ENCODE peak calls at places on chromosomes 2 and 18, in seven cellular contexts. U is stomach, R is HepG2, K is suprapubic skin, N is transverse colon, E is GM12891, X is GM12878. F is an unnamed sample.

GRCh38 chr2:38076250-38076709 is 329 bp upstream of the CYP1B1 start:
- DNase-seq in E (peak), N (peak), U (peak), X (no peak), R (no peak), K (peak), F (no peak)

GRCh38 chr2:120446236-120447121 is 100.5 kb downstream of the INHBB start:
- DNase-seq in K (peak), E (no peak), X (no peak), N (no peak), U (no peak), R (no peak), F (no peak)

GRCh38 chr2:1366546-1367134 is 46.6 kb upstream of the TPO start:
- DNase-seq in E (no peak), N (peak), X (no peak), K (no peak), U (no peak), R (no peak), F (no peak)

GRCh38 chr2:190213441-190214335 is 105.9 kb downstream of the HIBCH start:
- DNase-seq in N (no peak), R (no peak), K (peak), E (no peak), X (no peak), U (no peak), F (no peak)

GRCh38 chr2:113181491-113182051 is 7.8 kb downstream of the PSD4 start:
- DNase-seq in R (no peak), E (no peak), K (peak), N (no peak), X (no peak), U (peak), F (no peak)

GRCh38 chr2:33166287-33166881 is 219.6 kb downstream of the LTBP1 start:
- DNase-seq in E (no peak), R (no peak), N (no peak), K (no peak), X (no peak), U (no peak), F (no peak)

GRCh38 chr2:174343343-174343637 is 8.5 kb downstream of the SP9 start:
- DNase-seq in X (no peak), E (no peak), K (no peak), N (no peak), U (no peak), R (no peak), F (no peak)

GRCh38 chr2:120934221-120934639 is 198.6 kb downstream of the GLI2 start:
- DNase-seq in N (no peak), U (no peak), K (no peak), E (no peak), X (no peak), R (peak), F (no peak)

GRCh38 chr18:408367-408766 is 92.1 kb downstream of the COLEC12 start:
- DNase-seq in X (no peak), E (no peak), N (no peak), U (no peak), K (no peak), R (no peak), F (no peak)

GRCh38 chr2:216066255-216066654 is 15.4 kb downstream of the PECR start:
- DNase-seq in R (no peak), U (no peak), E (no peak), K (no peak), N (no peak), X (no peak), F (no peak)

GRCh38 chr18:3869848-3870247 is 419.9 kb downstream of the TGIF1 start:
- DNase-seq in K (no peak), U (no peak), X (no peak), N (no peak), E (no peak), R (peak), F (no peak)

GRCh38 chr2:175807031-175807873 is 194.8 kb downstream of the LNPK start:
- DNase-seq in E (no peak), K (no peak), R (no peak), X (no peak), U (no peak), N (no peak), F (peak)

GRCh38 chr2:10482460-10482859 is 34.3 kb upstream of the ODC1 start:
- DNase-seq in U (no peak), X (no peak), N (no peak), K (peak), R (peak), E (no peak), F (no peak)

GRCh38 chr2:239153806-239154591 is 246.8 kb downstream of the HDAC4 start:
- DNase-seq in U (peak), X (no peak), E (no peak), K (peak), R (no peak), N (no peak), F (no peak)

GRCh38 chr18:27887287-27887686 is 289.6 kb downstream of the CDH2 start:
- DNase-seq in E (no peak), U (no peak), N (no peak), R (no peak), X (no peak), K (no peak), F (no peak)

GRCh38 chr18:2655954-2656236 is 369 bp downstream of the SMCHD1 start:
- DNase-seq in U (no peak), E (no peak), X (no peak), N (no peak), K (no peak), R (no peak), F (no peak)

GRCh38 chr18:42030586-42031182 is 75.7 kb downstream of the PIK3C3 start:
- DNase-seq in X (no peak), N (no peak), E (no peak), U (no peak), R (peak), K (no peak), F (no peak)

GRCh38 chr2:9739508-9739907 is 103.8 kb upstream of the TAF1B start:
- DNase-seq in E (peak), U (peak), X (no peak), N (peak), K (peak), R (no peak), F (no peak)

GRCh38 chr2:42089340-42089925 is 41.6 kb downstream of the PKDCC start:
- DNase-seq in U (peak), N (peak), K (no peak), X (no peak), R (peak), E (peak), F (no peak)

GRCh38 chr2:50979495-50979894 is 52.4 kb downstream of the NRXN1 start:
- DNase-seq in R (no peak), U (no peak), N (no peak), X (no peak), E (no peak), K (no peak), F (no peak)

GRCh38 chr2:131105950-131106801 is 1.0 kb downstream of the PLEKHB2 start:
- DNase-seq in K (peak), E (no peak), N (peak), R (peak), X (peak), U (peak), F (no peak)

GRCh38 chr2:121776361-121776760 is 20.9 kb downstream of the TSN start:
- DNase-seq in N (no peak), R (no peak), K (no peak), U (no peak), E (no peak), X (no peak), F (no peak)

GRCh38 chr2:240131296-240131695 is 4.8 kb downstream of the COPS9 start:
- DNase-seq in U (no peak), X (no peak), R (no peak), N (no peak), E (no peak), K (peak), F (no peak)

GRCh38 chr2:150271952-150272351 is 215.5 kb downstream of the RND3 start:
- DNase-seq in K (no peak), N (no peak), U (no peak), R (no peak), E (no peak), X (no peak), F (no peak)

GRCh38 chr2:1973636-1974035 is 229.3 kb upstream of the PXDN start:
- DNase-seq in X (no peak), K (no peak), N (no peak), E (no peak), U (no peak), R (no peak), F (no peak)

GRCh38 chr2:7929276-7929675 is 752.6 kb upstream of the ID2 start:
- DNase-seq in R (no peak), X (no peak), U (no peak), E (no peak), K (no peak), N (no peak), F (peak)

GRCh38 chr2:197137826-197138480 is 172.6 kb downstream of the ANKRD44 start:
- DNase-seq in R (no peak), X (no peak), N (no peak), K (no peak), U (no peak), E (no peak), F (no peak)

GRCh38 chr2:222521099-222521498 is 96.8 kb downstream of the SGPP2 start:
- DNase-seq in R (no peak), U (no peak), X (peak), N (no peak), K (no peak), E (no peak), F (no peak)

GRCh38 chr2:29166640-29167039 is 51.4 kb downstream of the CLIP4 start:
- DNase-seq in U (no peak), K (no peak), E (no peak), N (no peak), X (no peak), R (no peak), F (no peak)
- TF ChIP-seq POLR2AphosphoS5 in U (no peak), K (no peak), E (no peak), N (no peak), X (no peak), R (no peak), F (no peak)

DNA sequence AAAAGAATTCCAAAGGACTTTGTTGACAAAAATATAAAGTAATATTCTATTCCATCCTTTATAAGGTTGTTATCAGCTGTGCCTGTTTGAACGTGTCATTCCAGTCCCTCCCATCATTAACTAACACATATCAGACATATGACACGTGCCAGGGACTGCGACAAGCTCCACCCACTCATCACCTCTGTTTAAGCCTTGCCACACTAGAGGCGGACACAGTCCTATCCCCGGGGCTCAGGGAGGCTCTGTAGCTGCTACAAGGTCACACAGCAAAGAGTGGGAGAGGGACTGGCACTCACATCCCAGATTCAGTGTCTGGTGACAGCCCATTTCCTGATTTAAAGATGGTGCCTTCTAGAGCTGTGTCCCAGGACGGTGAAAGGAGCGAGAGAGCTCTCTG is 30.0 kb downstream of the TBC1D8 start:
- DNase-seq in U (peak), E (no peak), X (no peak), K (no peak), N (peak), R (no peak), F (no peak)
- TF ChIP-seq POLR2A in U (no peak), E (no peak), X (no peak), K (no peak), N (peak), R (no peak), F (no peak)

DNA sequence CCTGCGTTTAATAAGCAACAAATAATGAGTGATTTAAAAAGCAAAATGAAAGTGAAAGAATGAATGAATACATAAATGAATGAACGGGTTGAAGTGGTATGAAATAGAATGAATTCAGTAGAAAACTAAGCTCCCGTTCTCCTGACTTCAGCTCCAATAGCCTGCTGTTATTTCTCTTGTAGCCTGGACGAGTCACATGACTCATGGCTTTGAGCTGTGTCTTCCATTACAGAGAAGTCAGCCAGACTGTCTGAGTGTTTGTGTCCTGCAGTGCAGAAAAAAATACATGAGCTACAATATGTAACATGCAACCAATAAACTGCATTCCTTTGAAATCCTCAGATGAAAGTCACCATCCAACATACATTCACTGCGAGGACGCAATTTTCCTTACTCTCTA is 21.2 kb downstream of the SCG2 start:
- DNase-seq in U (no peak), K (no peak), X (no peak), R (no peak), N (no peak), E (no peak), F (no peak)
- TF ChIP-seq POLR2AphosphoS5 in U (no peak), K (no peak), X (no peak), R (no peak), N (no peak), E (no peak), F (no peak)

GRCh38 chr18:9577361-9577760 is 37.0 kb downstream of the PPP4R1 start:
- DNase-seq in U (no peak), N (no peak), E (no peak), K (no peak), X (no peak), R (no peak), F (no peak)

GRCh38 chr18:9581667-9582066 is 32.7 kb downstream of the PPP4R1 start:
- DNase-seq in E (no peak), R (no peak), N (no peak), U (no peak), X (no peak), K (no peak), F (no peak)

GRCh38 chr18:9574473-9575115 is 39.8 kb downstream of the PPP4R1 start:
- DNase-seq in U (no peak), E (no peak), X (no peak), N (no peak), R (no peak), K (no peak), F (no peak)

GRCh38 chr18:9575558-9575957 is 38.8 kb downstream of the PPP4R1 start:
- DNase-seq in E (no peak), K (peak), U (peak), X (no peak), R (peak), N (peak), F (no peak)

GRCh38 chr18:9578306-9578705 is 36.1 kb downstream of the PPP4R1 start:
- DNase-seq in X (no peak), R (no peak), U (no peak), N (no peak), E (no peak), K (no peak), F (no peak)
- TF ChIP-seq POLR2A in X (no peak), R (no peak), U (no peak), N (no peak), E (no peak), K (no peak), F (no peak)

GRCh38 chr2:58291726-58292430 is 50.8 kb upstream of the FANCL start:
- DNase-seq in X (no peak), K (no peak), E (no peak), R (no peak), U (no peak), N (no peak), F (no peak)

GRCh38 chr2:58283931-58284330 is 42.8 kb upstream of the FANCL start:
- DNase-seq in N (no peak), K (no peak), R (no peak), U (no peak), X (no peak), E (no peak), F (no peak)

GRCh38 chr2:58293056-58293455 is 51.9 kb upstream of the FANCL start:
- DNase-seq in E (no peak), N (no peak), R (no peak), K (no peak), X (no peak), U (no peak), F (no peak)

GRCh38 chr2:58289029-58289428 is 47.9 kb upstream of the FANCL start:
- DNase-seq in U (no peak), R (no peak), E (no peak), X (no peak), K (no peak), N (no peak), F (no peak)
- TF ChIP-seq POLR2AphosphoS5 in U (no peak), R (no peak), E (no peak), X (no peak), K (no peak), N (no peak), F (no peak)

DNA sequence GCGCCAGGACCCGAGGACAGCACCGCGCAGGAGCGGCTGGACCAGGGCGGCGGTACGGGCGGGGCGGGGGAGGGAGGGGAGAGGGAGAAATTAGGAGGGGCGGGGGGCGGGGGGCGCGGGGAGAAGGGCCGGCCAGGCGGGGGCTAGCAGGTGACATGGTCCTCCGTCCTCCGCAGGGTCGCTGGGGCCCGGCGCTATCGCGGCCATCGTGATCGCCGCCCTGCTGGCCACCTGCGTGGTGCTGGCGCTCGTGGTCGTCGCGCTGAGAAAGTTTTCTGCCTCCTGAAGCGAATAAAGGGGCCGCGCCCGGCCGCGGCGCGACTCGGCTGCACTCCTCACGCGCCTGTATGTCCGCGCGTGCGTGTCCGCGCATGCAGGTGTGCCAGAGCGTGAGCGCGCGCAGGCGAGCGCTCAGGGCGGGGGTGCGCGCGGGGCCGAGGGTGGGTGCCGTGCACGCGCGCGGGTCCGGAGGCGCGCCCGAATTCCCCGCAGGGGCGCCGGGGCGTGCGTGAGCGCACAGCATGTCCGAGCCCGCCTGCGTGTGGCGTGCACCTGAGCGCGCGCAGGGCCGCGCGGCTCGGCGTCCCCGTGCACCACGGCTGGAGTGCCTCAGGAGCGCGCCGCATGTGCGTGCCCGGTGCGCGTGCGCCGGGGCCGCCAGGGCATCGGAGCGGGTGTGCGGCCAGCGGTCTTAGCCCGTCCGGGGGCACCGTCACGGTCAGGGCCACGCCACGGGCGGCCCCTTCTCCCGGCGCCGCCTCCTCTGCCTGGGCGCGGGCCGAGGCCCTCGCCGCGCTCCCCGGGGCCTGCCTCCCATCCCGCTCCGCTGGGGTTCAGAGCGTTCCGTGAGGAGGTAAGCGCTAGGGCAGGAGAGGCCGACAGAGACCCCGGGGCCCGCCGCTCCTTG is 6.3 kb downstream of the SNORC start:
- DNase-seq in U (peak), E (peak), K (no peak), X (no peak), R (no peak), N (peak), F (no peak)
- TF ChIP-seq POLR2A in U (no peak), E (peak), K (no peak), X (no peak), R (no peak), N (peak), F (no peak)

DNA sequence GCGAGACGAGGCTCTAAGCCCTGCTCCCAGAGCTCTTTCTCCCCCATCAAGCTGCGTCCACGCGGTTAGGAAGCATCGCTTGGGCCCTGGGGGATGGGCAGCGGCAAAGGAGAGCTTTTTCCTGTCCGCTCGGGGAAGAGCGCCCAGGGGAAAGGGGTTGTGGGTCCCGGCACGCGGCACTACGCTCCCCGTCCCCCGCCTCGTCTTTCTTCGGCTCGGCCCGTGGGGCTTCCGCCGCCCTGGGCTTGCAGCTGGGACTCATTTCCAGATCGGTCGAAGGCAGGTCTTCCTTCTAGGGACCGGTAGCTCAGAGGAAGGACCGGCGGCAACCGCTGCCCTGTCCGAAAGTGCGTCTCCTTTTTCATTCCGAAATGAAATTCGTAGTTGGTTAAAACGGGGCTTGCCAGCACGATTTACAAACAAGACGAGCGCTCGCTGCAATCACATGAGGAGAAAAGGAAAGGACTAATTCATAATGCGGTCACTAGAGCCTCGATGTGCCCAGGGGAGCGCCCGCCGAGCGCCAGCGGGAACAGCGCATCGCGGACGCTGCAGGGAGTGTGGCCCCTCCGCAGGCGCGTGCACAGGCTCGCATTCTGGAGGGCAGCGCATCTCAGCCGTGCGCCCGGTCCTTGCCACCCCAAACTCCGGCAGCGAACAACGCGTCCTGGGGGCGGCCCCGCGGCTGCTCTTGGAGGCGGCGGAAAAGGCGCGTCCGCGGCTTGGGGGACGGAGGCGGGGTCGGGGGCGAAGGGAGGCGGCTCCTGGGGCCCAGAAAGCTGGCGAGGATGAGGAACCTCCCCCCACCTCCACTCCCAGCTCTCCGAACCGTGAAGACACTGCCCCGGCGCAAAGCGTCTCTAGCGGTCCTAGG is 3.6 kb upstream of the ITPRIPL1 start:
- DNase-seq in E (peak), N (peak), X (peak), R (peak), K (no peak), U (peak), F (no peak)
- TF ChIP-seq POLR2AphosphoS5 in E (peak), N (peak), X (no peak), R (no peak), K (no peak), U (no peak), F (peak)

GRCh38 chr2:207143474-207144190 is 22.1 kb downstream of the KLF7 start:
- DNase-seq in R (no peak), N (peak), K (peak), U (peak), X (no peak), E (no peak), F (peak)
- TF ChIP-seq POLR2A in R (no peak), N (peak), K (no peak), U (no peak), X (no peak), E (no peak), F (no peak)

F was measured in esophagus muscularis mucosa.